ENCODE peak calls at places on chromosomes 16 and 17, in nine cellular contexts. G is breast epithelium, Q is lower leg skin, L is GM12878, D is spleen, X is transverse colon, A is A549, Y is body of pancreas, S is IMR-90. T is an unnamed sample.

GRCh38 chr17:34126496-34126895 is 128.6 kb upstream of the CCL2 start:
- DNase-seq in G (no peak), S (no peak), X (no peak), Q (no peak), A (no peak), D (no peak), L (no peak), Y (no peak), T (no peak)

GRCh38 chr17:48107137-48108055 is at the start of gene SNX11:
- DNase-seq in G (peak; percentile 88), Q (peak; percentile 84), Y (peak; percentile 93), D (peak; percentile 98), X (peak; percentile 96), S (peak; percentile 80), L (no peak), A (peak; percentile 93), T (peak; percentile 84)

GRCh38 chr16:78896280-78896679 is 704.3 kb downstream of the MAF start:
- DNase-seq in L (no peak), S (no peak), D (no peak), Q (no peak), Y (no peak), G (no peak), X (no peak), A (no peak), T (no peak)

GRCh38 chr17:76968707-76969597 is 100.7 kb downstream of the MGAT5B start:
- DNase-seq in A (no peak), G (no peak), X (peak; percentile 55), S (no peak), L (no peak), Q (no peak), D (peak; percentile 91), Y (peak; percentile 42), T (no peak)

GRCh38 chr16:23907457-23907902 is 71.7 kb downstream of the PRKCB start:
- DNase-seq in G (no peak), Q (no peak), X (no peak), S (no peak), L (no peak), A (no peak), Y (no peak), D (no peak), T (no peak)

GRCh38 chr16:70577256-70577698 is 53.7 kb downstream of the SF3B3 start:
- DNase-seq in S (peak; percentile 70), G (peak; percentile 52), D (no peak), A (no peak), Y (no peak), Q (no peak), L (no peak), X (no peak), T (no peak)

GRCh38 chr17:34354637-34355036 is 1.6 kb upstream of the CCL13 start:
- DNase-seq in Q (no peak), A (no peak), G (no peak), Y (no peak), S (peak; percentile 70), X (no peak), L (no peak), D (no peak), T (no peak)

GRCh38 chr17:74457146-74457819 is 9.2 kb upstream of the CD300A start:
- DNase-seq in D (peak; percentile 94), G (peak; percentile 77), Q (peak; percentile 69), Y (peak; percentile 78), X (peak; percentile 80), S (peak; percentile 30), A (peak; percentile 82), L (no peak), T (peak; percentile 80)

GRCh38 chr17:66636111-66636510 is 198.8 kb upstream of the CACNG5 start:
- DNase-seq in G (no peak), D (no peak), Q (no peak), S (peak; percentile 87), L (no peak), A (no peak), X (no peak), Y (no peak), T (no peak)

GRCh38 chr16:67034478-67034877 is 5.5 kb downstream of the CBFB start:
- DNase-seq in Q (no peak), Y (no peak), L (no peak), A (no peak), G (no peak), D (no peak), S (peak; percentile 66), X (no peak), T (no peak)

GRCh38 chr17:66677201-66677981 is 157.5 kb upstream of the CACNG5 start:
- DNase-seq in G (no peak), Y (no peak), L (no peak), A (no peak), Q (no peak), D (no peak), X (no peak), S (peak; percentile 94), T (no peak)

GRCh38 chr17:62740066-62740465 is 68.0 kb downstream of the MARCHF10 start:
- DNase-seq in Q (no peak), X (no peak), L (no peak), D (no peak), Y (no peak), S (peak; percentile 42), G (no peak), A (no peak), T (no peak)

GRCh38 chr16:53565300-53565699 is 62.3 kb upstream of the AKTIP start:
- DNase-seq in S (no peak), A (no peak), X (no peak), Q (no peak), L (no peak), G (no peak), Y (no peak), D (no peak), T (no peak)

GRCh38 chr17:18966831-18967624 is 15.1 kb downstream of the SLC5A10 start:
- DNase-seq in X (peak; percentile 7), Q (no peak), G (no peak), L (no peak), A (no peak), D (no peak), S (peak; percentile 52), Y (no peak), T (no peak)

GRCh38 chr17:49494937-49495841 is at the start of gene NGFR:
- DNase-seq in A (peak; percentile 77), D (peak; percentile 87), Y (no peak), G (no peak), L (no peak), Q (no peak), X (peak; percentile 33), S (peak; percentile 13), T (no peak)

GRCh38 chr17:44911133-44912001 is 3.9 kb downstream of the GFAP start:
- DNase-seq in A (peak; percentile 95), D (peak; percentile 80), Y (peak; percentile 78), S (peak; percentile 24), L (no peak), G (no peak), Q (no peak), X (peak; percentile 72), T (peak; percentile 49)

GRCh38 chr16:49556252-49557069 is 182.9 kb downstream of the C16orf78 start:
- DNase-seq in Q (no peak), X (no peak), A (peak; percentile 35), S (peak; percentile 35), Y (no peak), L (no peak), G (no peak), D (peak; percentile 25), T (no peak)
- TF ChIP-seq CTCF in Q (no peak), X (peak; percentile 34), A (peak; percentile 24), S (peak; percentile 34), Y (no peak), L (peak; percentile 32), G (peak; percentile 29), D (no peak), T (peak; percentile 40)

GRCh38 chr17:68290955-68291835 is at the start of the genes ARSG and SLC16A6:
- DNase-seq in X (peak; percentile 63), S (peak; percentile 48), Q (peak; percentile 48), L (no peak), G (peak; percentile 66), A (peak; percentile 74), Y (peak; percentile 18), D (peak; percentile 97), T (peak; percentile 48)
- TF ChIP-seq POLR2A in X (no peak), S (peak; percentile 51), Q (no peak), L (no peak), G (no peak), A (peak; percentile 58), Y (no peak), D (no peak), T (no peak)

GRCh38 chr17:10804546-10804945 is 647 bp upstream of the TMEM238L start:
- DNase-seq in D (no peak), S (no peak), L (no peak), X (no peak), Q (no peak), Y (no peak), A (no peak), G (no peak), T (no peak)

GRCh38 chr17:10803350-10803749 is 549 bp downstream of the TMEM238L start:
- DNase-seq in Q (no peak), L (no peak), A (no peak), D (no peak), Y (no peak), G (no peak), S (no peak), X (no peak), T (no peak)

GRCh38 chr17:10805911-10806310 is 2.0 kb upstream of the TMEM238L start:
- DNase-seq in Q (no peak), S (no peak), G (no peak), X (no peak), D (no peak), A (no peak), L (no peak), Y (peak; percentile 67), T (no peak)

GRCh38 chr17:10803830-10804498 is at the start of gene TMEM238L:
- DNase-seq in A (no peak), X (peak; percentile 94), Q (no peak), L (no peak), S (no peak), G (no peak), Y (no peak), D (no peak), T (no peak)

DNA sequence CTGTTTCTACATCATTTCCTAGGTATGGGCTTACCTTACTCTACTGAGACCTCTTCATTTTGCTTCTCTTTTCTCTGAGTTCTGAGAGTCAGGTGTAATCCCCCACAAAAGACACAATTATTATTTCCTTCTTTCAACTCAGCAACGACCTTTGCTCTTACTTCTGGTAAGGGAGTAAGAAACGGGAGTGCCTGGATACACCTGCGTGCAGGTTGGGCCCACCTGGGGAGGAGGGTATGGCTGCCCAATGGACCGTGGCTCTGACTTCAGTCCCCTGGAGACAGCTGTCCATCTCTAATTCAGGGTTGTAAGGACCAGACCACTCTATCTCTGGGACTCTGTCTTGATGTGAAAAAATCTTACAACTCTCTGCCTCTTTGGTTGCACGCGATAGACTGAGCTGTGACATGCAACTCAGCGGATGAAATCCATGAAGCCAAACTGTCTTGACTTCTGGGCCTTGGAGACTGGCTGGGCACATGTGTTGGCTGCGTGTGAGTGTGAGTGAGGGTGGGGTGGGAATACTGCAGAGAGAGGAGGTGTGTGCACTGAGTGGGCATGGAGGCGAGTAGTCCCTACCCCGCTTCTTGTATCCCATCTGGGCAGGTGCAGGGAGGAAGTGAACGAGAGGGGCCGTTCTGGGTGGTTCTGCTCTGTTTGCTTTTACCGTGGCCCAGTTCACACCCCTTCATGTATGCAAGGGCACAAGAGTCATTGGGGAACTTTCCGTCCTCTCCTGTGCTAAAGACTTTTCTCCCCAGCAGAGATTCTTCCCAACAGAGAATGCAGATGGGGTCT is 1.2 kb downstream of the TMEM238L start:
- DNase-seq in Y (no peak), A (no peak), D (no peak), S (no peak), Q (no peak), X (peak; percentile 81), G (no peak), L (no peak), T (no peak)
- TF ChIP-seq CTCF in Y (no peak), A (no peak), D (no peak), S (no peak), Q (no peak), X (no peak), G (no peak), L (no peak), T (no peak)

GRCh38 chr17:14498812-14499211 is 197.9 kb downstream of the HS3ST3B1 start:
- DNase-seq in G (no peak), L (no peak), Q (no peak), A (no peak), S (no peak), Y (no peak), D (no peak), X (no peak), T (no peak)
- TF ChIP-seq POLR2A in G (no peak), L (no peak), Q (no peak), A (no peak), S (no peak), Y (no peak), D (no peak), X (no peak), T (no peak)

T was measured in uterus.